ENCODE peak calls at places on chromosomes 3 and 15, in five cellular contexts. Q is NCI-H2029; P is activated CD8-positive, alpha-beta T cell treated with anti-CD3 and anti-CD28 coated beads for 36 hours; N is cerebellar nuclear complex; T is psoas muscle. J is an unnamed sample.

GRCh38 chr15:70853270-70853854 is 595 bp downstream of the LARP6 start:
- DNase-seq in Q (no peak), P (peak), N (no peak), T (peak), J (peak)

GRCh38 chr3:1079641-1080040 is 13.2 kb upstream of the CNTN6 start:
- DNase-seq in Q (no peak), P (no peak), N (no peak), T (no peak), J (no peak)

GRCh38 chr15:90225504-90226234 is 8.1 kb downstream of the CIB1 start:
- DNase-seq in Q (peak), P (no peak), N (no peak), T (no peak), J (no peak)

GRCh38 chr3:196648856-196649255 is 9.4 kb downstream of the NRROS start:
- DNase-seq in Q (no peak), P (no peak), N (peak), T (no peak), J (no peak)

GRCh38 chr15:98146031-98146430 is 185.5 kb downstream of the ARRDC4 start:
- DNase-seq in Q (no peak), P (no peak), N (no peak), T (no peak), J (no peak)

GRCh38 chr3:62497156-62497555 is 123.8 kb upstream of the FEZF2 start:
- DNase-seq in Q (no peak), P (no peak), N (no peak), T (no peak), J (no peak)

GRCh38 chr3:183252973-183253363 is at the start of gene B3GNT5:
- DNase-seq in Q (peak), P (peak), N (no peak), T (peak), J (no peak)

GRCh38 chr3:182241777-182242556 is 530.2 kb downstream of the SOX2 start:
- DNase-seq in Q (no peak), P (no peak), N (no peak), T (peak), J (no peak)

GRCh38 chr3:115022835-115023398 is 124.2 kb downstream of the ZBTB20 start:
- DNase-seq in Q (no peak), P (no peak), N (no peak), T (no peak), J (no peak)

GRCh38 chr3:30611613-30612421 is 5.4 kb downstream of the TGFBR2 start:
- DNase-seq in Q (no peak), P (no peak), N (no peak), T (no peak), J (no peak)

GRCh38 chr15:75902129-75902557 is 1.5 kb upstream of the FBXO22 start:
- DNase-seq in Q (no peak), P (no peak), N (no peak), T (no peak), J (no peak)

GRCh38 chr3:179258820-179259219 is 7.9 kb upstream of the KCNMB3 start:
- DNase-seq in Q (no peak), P (no peak), N (no peak), T (no peak), J (no peak)

GRCh38 chr3:51568041-51568440 is 29.5 kb downstream of the RAD54L2 start:
- DNase-seq in Q (no peak), P (no peak), N (no peak), T (no peak), J (no peak)

GRCh38 chr3:98568402-98568801 is 25.0 kb downstream of the CPOX start:
- DNase-seq in Q (no peak), P (no peak), N (no peak), T (no peak), J (no peak)

GRCh38 chr3:57803647-57804081 is 47.6 kb downstream of the SLMAP start:
- DNase-seq in Q (no peak), P (no peak), N (no peak), T (no peak), J (peak)

GRCh38 chr3:30221622-30222021 is 384.8 kb upstream of the TGFBR2 start:
- DNase-seq in Q (no peak), P (no peak), N (no peak), T (no peak), J (no peak)

GRCh38 chr3:163779396-163780344 is 1298.6 kb downstream of the SI start:
- DNase-seq in Q (no peak), P (no peak), N (no peak), T (no peak), J (no peak)

GRCh38 chr3:20040476-20041196 is 390 bp downstream of the KAT2B start:
- DNase-seq in Q (peak), P (peak), N (peak), T (peak), J (peak)

GRCh38 chr15:76197703-76198455 is 113.4 kb downstream of the ETFA start:
- DNase-seq in Q (no peak), P (peak), N (no peak), T (peak), J (no peak)

GRCh38 chr3:38334656-38335055 is 11.9 kb upstream of the XYLB start:
- DNase-seq in Q (no peak), P (no peak), N (no peak), T (no peak), J (no peak)

J was measured in NT2/D1.